ENCODE peak calls at places on chromosomes 1 and 21, in seven cellular contexts. D is GM12865, O is fibroblast of lung, Y is coronary artery, Q is A549, R is breast epithelium, X is HFF-Myc. C is an unnamed sample.

GRCh38 chr1:15305366-15305765 is 58.3 kb downstream of the FHAD1 start:
- DNase-seq in D (no peak), X (no peak), R (no peak), Y (no peak), O (no peak), Q (no peak), C (no peak)

GRCh38 chr1:68808351-68808750 is 311.5 kb upstream of the DEPDC1 start:
- DNase-seq in X (no peak), O (no peak), Y (no peak), R (no peak), D (no peak), Q (no peak), C (no peak)

GRCh38 chr1:30761312-30762151 is 4.0 kb upstream of the LAPTM5 start:
- DNase-seq in D (peak), Y (no peak), O (no peak), Q (no peak), R (no peak), X (no peak), C (no peak)

GRCh38 chr21:37039434-37040075 is 33.1 kb downstream of the RIPPLY3 start:
- DNase-seq in Y (no peak), Q (no peak), X (no peak), D (no peak), O (no peak), R (no peak), C (no peak)

GRCh38 chr1:92030701-92031107 is 919 bp downstream of the EPHX4 start:
- DNase-seq in X (peak), Y (no peak), Q (no peak), D (no peak), R (no peak), O (peak), C (no peak)

GRCh38 chr1:46483597-46483996 is 6.0 kb upstream of the DMBX1 start:
- DNase-seq in O (no peak), R (no peak), X (no peak), D (no peak), Q (no peak), Y (no peak), C (no peak)

GRCh38 chr1:29033829-29034466 is 89.8 kb downstream of the TMEM200B start:
- DNase-seq in Y (no peak), R (no peak), Q (peak), X (no peak), O (peak), D (peak), C (no peak)

GRCh38 chr1:2625311-2625710 is 7.5 kb downstream of the MMEL1 start:
- DNase-seq in Y (no peak), X (no peak), D (no peak), O (no peak), R (peak), Q (no peak), C (peak)

GRCh38 chr1:41696381-41696780 is 211.9 kb upstream of the EDN2 start:
- DNase-seq in D (no peak), Q (no peak), R (no peak), Y (no peak), X (no peak), O (no peak), C (no peak)

GRCh38 chr1:41691424-41691823 is 206.9 kb upstream of the EDN2 start:
- DNase-seq in D (no peak), R (no peak), X (no peak), Q (no peak), O (no peak), Y (no peak), C (no peak)

GRCh38 chr1:41698916-41699860 is 214.7 kb upstream of the EDN2 start:
- DNase-seq in Q (no peak), D (peak), O (peak), Y (no peak), R (no peak), X (no peak), C (no peak)

GRCh38 chr1:41699861-41700248 is 215.4 kb upstream of the EDN2 start:
- DNase-seq in D (no peak), Q (no peak), R (no peak), X (no peak), Y (no peak), O (no peak), C (no peak)

DNA sequence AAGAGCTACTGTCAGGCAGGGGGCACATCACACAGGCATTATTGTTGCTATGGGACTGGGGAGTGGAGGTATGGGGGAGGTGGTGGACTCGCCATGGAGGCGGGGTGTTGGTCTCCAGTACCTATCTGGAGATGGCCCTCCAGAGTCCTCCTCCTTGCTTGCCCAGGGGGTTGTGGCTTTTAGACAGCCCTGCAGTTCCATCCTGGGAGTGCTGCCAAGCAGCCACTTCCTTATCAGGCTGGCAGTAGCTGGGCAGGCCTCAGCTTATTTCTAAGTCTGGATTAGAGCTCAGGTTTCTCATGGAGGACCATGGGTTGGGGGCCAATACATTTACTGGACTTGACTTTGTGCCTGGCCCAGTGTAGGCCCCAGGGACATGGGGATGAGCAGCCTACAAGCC is 210.6 kb upstream of the EDN2 start:
- DNase-seq in O (no peak), Q (no peak), D (no peak), R (no peak), X (no peak), Y (no peak), C (no peak)
- H3K4me3 ChIP-seq in O (no peak), Q (no peak), D (no peak), R (no peak), X (no peak), Y (no peak), C (no peak)

DNA sequence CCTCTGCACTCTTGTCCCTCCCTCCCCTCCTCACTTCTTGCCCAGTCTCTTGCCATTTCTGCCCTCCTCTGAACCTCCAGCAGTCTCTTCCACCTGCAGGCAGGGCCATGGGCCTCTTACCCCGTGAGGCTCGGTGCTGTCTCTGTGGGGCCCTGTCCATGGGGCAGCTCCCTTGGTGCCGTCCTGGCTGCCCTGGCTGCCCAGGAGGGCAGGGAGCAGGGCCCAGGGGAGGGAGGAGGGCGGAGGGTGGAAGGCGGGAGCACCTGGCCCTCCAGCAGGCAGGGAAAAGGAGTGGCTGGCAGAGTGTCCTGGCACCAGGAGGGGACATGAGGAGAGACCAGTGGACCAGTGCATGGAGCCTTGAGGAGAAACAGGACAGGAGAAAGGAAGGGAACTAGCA is at the start of gene RORC:
- DNase-seq in O (no peak), X (no peak), D (no peak), Q (no peak), R (peak), Y (no peak), C (no peak)
- H3K4me3 ChIP-seq in O (no peak), X (no peak), D (no peak), Q (no peak), R (peak), Y (no peak), C (no peak)

DNA sequence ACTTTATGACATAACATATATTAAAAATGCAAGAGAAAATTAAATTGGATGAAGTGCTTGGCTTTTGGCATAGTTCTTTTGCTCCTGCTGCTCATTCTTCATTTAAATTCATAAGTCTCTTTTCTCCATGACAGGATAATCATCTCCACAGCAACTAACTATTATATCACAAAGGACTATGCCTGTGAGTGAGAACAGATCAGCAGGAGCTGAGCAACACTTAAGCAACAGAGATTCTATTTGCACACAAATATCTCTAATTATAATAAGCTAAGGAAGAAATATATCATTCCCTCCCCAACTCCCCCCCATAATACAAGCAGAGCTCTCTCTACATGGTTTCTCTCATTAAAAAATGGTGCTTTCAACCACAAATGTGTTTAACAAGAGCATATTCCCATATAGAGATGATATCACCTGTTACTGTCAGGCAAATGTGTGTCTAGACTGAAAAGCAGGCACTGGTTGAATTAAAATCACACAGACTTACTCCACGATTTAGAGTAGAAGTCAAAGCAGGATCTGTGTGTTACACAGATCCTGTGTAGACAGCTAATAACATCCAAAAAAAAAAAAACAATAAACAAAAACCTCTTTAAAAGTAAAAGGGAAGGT is 34.5 kb upstream of the NIBAN1 start:
- DNase-seq in D (no peak), X (no peak), Y (no peak), Q (no peak), O (no peak), R (no peak), C (no peak)
- H3K4me3 ChIP-seq in D (no peak), X (no peak), Y (no peak), Q (no peak), O (no peak), R (no peak), C (no peak)

GRCh38 chr1:150979723-150980056 is 2.4 kb upstream of the ANXA9 start:
- DNase-seq in R (no peak), X (no peak), Q (no peak), O (no peak), Y (no peak), D (no peak), C (no peak)
- H3K4me3 ChIP-seq in R (peak), X (no peak), Q (no peak), O (no peak), Y (peak), D (no peak), C (peak)

GRCh38 chr1:116006486-116006964 is 30.2 kb downstream of the SLC22A15 start:
- DNase-seq in D (peak), O (no peak), Y (no peak), Q (no peak), X (no peak), R (no peak), C (no peak)
- H3K4me3 ChIP-seq in D (peak), O (no peak), Y (no peak), Q (no peak), X (no peak), R (no peak), C (no peak)

GRCh38 chr1:206116873-206117150 is 376 bp downstream of the AVPR1B start:
- DNase-seq in X (no peak), Q (no peak), R (no peak), Y (no peak), O (no peak), D (no peak), C (no peak)
- H3K4me3 ChIP-seq in X (no peak), Q (peak), R (peak), Y (peak), O (peak), D (no peak), C (peak)

C was measured in dorsolateral prefrontal cortex.